ENCODE peak calls at places on chromosome 1, in ten cellular contexts. T, C, E, X, W, G, V, U, B and K are unnamed samples.
A peak's percentile ranks its signal among the peaks of the same experiment; 100 is the strongest.

GRCh38 chr1:3914331-3914851 is 14.3 kb upstream of the C1orf174 start:
- DNase-seq in T (no peak), C (no peak), E (no peak), X (no peak), W (no peak), G (no peak), V (no peak), U (no peak), B (no peak), K (no peak)

GRCh38 chr1:28369518-28370219 is at the start of gene PHACTR4:
- DNase-seq in T (peak; percentile 87), C (peak; percentile 74), E (peak; percentile 93), X (peak; percentile 82), W (peak; percentile 91), G (peak; percentile 88), V (peak; percentile 99), U (peak; percentile 89), B (peak; percentile 98), K (peak; percentile 96)

GRCh38 chr1:15286452-15286851 is 39.4 kb downstream of the FHAD1 start:
- DNase-seq in T (no peak), C (no peak), E (no peak), X (no peak), W (no peak), G (no peak), V (no peak), U (no peak), B (peak; percentile 33), K (no peak)

GRCh38 chr1:156214024-156214748 is 1.4 kb downstream of the PMF1 start:
- DNase-seq in T (peak; percentile 55), C (no peak), E (no peak), X (no peak), W (no peak), G (peak; percentile 23), V (no peak), U (no peak), B (peak; percentile 44), K (no peak)

GRCh38 chr1:107250169-107250568 is 109.3 kb downstream of the NTNG1 start:
- DNase-seq in T (no peak), C (no peak), E (no peak), X (no peak), W (no peak), G (no peak), V (peak; percentile 36), U (no peak), B (no peak), K (no peak)

GRCh38 chr1:217892750-217893149 is 261.6 kb downstream of the SPATA17 start:
- DNase-seq in T (no peak), C (no peak), E (no peak), X (no peak), W (no peak), G (no peak), V (no peak), U (no peak), B (no peak), K (no peak)

GRCh38 chr1:83791821-83792437 is 207.0 kb downstream of the TTLL7 start:
- DNase-seq in T (peak; percentile 42), C (no peak), E (no peak), X (no peak), W (no peak), G (peak; percentile 56), V (no peak), U (no peak), B (no peak), K (no peak)

GRCh38 chr1:207811920-207812720 is 60.3 kb downstream of the CD46 start:
- DNase-seq in T (no peak), C (no peak), E (peak; percentile 71), X (no peak), W (peak; percentile 62), G (no peak), V (peak; percentile 61), U (no peak), B (peak; percentile 78), K (peak; percentile 78)

GRCh38 chr1:60245371-60245770 is 171.8 kb upstream of the C1orf87 start:
- DNase-seq in T (no peak), C (no peak), E (no peak), X (no peak), W (no peak), G (peak; percentile 41), V (no peak), U (no peak), B (no peak), K (no peak)

GRCh38 chr1:54807756-54808155 is 6.6 kb upstream of the TTC22 start:
- DNase-seq in T (no peak), C (no peak), E (no peak), X (peak; percentile 13), W (no peak), G (no peak), V (no peak), U (no peak), B (no peak), K (peak; percentile 25)

GRCh38 chr1:60950431-60951068 is 131.8 kb upstream of the NFIA start:
- DNase-seq in T (no peak), C (no peak), E (no peak), X (no peak), W (no peak), G (no peak), V (no peak), U (no peak), B (no peak), K (no peak)

GRCh38 chr1:53627031-53627430 is 111.9 kb downstream of the GLIS1 start:
- DNase-seq in T (no peak), C (no peak), E (no peak), X (peak; percentile 36), W (no peak), G (no peak), V (no peak), U (no peak), B (no peak), K (peak; percentile 67)

GRCh38 chr1:238063454-238063853 is 172.7 kb upstream of the ZP4 start:
- DNase-seq in T (no peak), C (no peak), E (no peak), X (no peak), W (no peak), G (peak; percentile 10), V (no peak), U (no peak), B (no peak), K (no peak)

GRCh38 chr1:220892086-220892376 is 12.8 kb downstream of the HLX start:
- DNase-seq in T (no peak), C (no peak), E (no peak), X (no peak), W (no peak), G (no peak), V (no peak), U (no peak), B (no peak), K (no peak)

GRCh38 chr1:243313635-243314536 is 58.0 kb downstream of the SDCCAG8 start:
- DNase-seq in T (no peak), C (peak; percentile 20), E (no peak), X (no peak), W (no peak), G (no peak), V (no peak), U (no peak), B (no peak), K (no peak)

GRCh38 chr1:116377564-116378529 is 4.8 kb downstream of the ATP1A1 start:
- DNase-seq in T (peak; percentile 78), C (peak; percentile 18), E (peak; percentile 43), X (no peak), W (no peak), G (peak; percentile 93), V (no peak), U (no peak), B (no peak), K (no peak)

GRCh38 chr1:171985639-171986038 is 144.3 kb downstream of the DNM3 start:
- DNase-seq in T (no peak), C (no peak), E (no peak), X (no peak), W (peak; percentile 18), G (no peak), V (peak; percentile 51), U (no peak), B (peak; percentile 55), K (no peak)

GRCh38 chr1:162040657-162041056 is 17.0 kb upstream of the OLFML2B start:
- DNase-seq in T (no peak), C (no peak), E (no peak), X (no peak), W (no peak), G (peak; percentile 54), V (peak; percentile 63), U (no peak), B (peak; percentile 18), K (no peak)

GRCh38 chr1:29415156-29415830 is 179.0 kb downstream of the PTPRU start:
- DNase-seq in T (no peak), C (no peak), E (no peak), X (no peak), W (no peak), G (no peak), V (peak; percentile 70), U (no peak), B (peak; percentile 74), K (peak; percentile 54)
- TF ChIP-seq CTCF in T (no peak), C (no peak), E (no peak), X (no peak), W (no peak), G (no peak), V (peak; percentile 53), U (peak; percentile 41), B (peak; percentile 66), K (no peak)

DNA sequence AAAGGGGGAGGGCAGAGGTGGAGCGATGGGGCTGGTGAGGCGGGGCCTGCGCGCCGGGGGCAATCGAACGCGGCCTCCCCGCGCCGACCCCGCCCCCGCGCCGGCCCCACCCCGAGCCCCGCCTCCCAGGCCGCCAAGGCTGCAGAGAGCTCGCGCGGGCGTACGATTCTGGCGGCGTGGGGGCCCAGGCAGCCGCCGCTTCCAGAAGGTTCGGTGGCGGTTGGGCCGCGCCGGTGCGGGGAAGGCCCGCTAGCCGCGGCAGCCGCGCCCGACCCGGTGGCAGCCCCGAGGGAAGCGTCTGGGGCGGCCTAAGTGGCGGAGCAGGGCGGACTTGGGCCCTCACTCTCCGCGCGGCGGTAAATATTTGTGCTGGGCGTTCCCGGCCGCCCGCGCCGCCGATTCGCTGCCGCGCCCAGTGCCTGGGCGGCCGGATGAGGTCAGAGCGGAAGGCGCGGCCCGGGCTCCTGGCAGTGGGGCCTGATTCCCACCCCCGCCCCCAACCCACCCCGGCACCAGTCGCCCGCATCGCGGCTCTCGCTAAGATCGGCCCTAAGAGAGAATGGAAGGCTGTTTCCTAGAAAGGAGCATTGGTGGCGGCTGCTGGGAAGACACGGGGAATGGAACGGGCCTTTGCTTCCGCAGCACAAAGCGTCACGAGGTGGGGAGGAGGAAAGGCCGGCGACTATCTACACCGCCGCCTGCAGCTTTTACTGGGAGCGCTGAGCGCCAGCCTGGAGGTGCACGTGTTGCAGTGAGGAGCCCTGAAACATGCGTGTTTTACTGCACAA is at the start of gene ACOT7:
- DNase-seq in T (peak; percentile 70), C (peak; percentile 86), E (peak; percentile 88), X (peak; percentile 85), W (peak; percentile 82), G (peak; percentile 83), V (peak; percentile 94), U (peak; percentile 67), B (peak; percentile 99), K (peak; percentile 93)
- TF ChIP-seq CTCF in T (peak; percentile 50), C (no peak), E (no peak), X (no peak), W (no peak), G (peak; percentile 30), V (no peak), U (no peak), B (peak; percentile 30), K (peak; percentile 41)

GRCh38 chr1:10692401-10693021 is 103.9 kb downstream of the CASZ1 start:
- DNase-seq in T (no peak), C (peak; percentile 59), E (peak; percentile 71), X (no peak), W (peak; percentile 58), G (no peak), V (no peak), U (peak; percentile 49), B (peak; percentile 59), K (no peak)
- TF ChIP-seq CTCF in T (peak; percentile 34), C (no peak), E (no peak), X (peak; percentile 22), W (peak; percentile 35), G (no peak), V (peak; percentile 22), U (peak; percentile 68), B (peak; percentile 51), K (peak; percentile 11)

GRCh38 chr1:109335091-109335490 is 28.3 kb upstream of the MYBPHL start:
- DNase-seq in T (no peak), C (no peak), E (no peak), X (no peak), W (no peak), G (no peak), V (no peak), U (no peak), B (no peak), K (peak; percentile 67)
- TF ChIP-seq CTCF in T (no peak), C (no peak), E (no peak), X (no peak), W (no peak), G (no peak), V (no peak), U (no peak), B (no peak), K (no peak)